ENCODE peak calls at places on chromosomes 11 and 22, in five cellular contexts. Q is adrenal gland, C is breast epithelium, B is epithelial cell of esophagus, H is chondrocyte. R is an unnamed sample.

GRCh38 chr11:120904116-120904515 is 119.8 kb upstream of the TBCEL start:
- DNase-seq in Q (no peak), C (no peak), B (peak), H (no peak), R (no peak)

GRCh38 chr11:46682773-46683752 is 17.4 kb downstream of the ARHGAP1 start:
- DNase-seq in Q (peak), C (no peak), B (peak), H (no peak), R (no peak)

GRCh38 chr22:50600967-50601668 is 525 bp downstream of the MAPK8IP2 start:
- DNase-seq in Q (peak), C (no peak), B (no peak), H (no peak), R (no peak)

GRCh38 chr11:62934496-62934785 is 13.3 kb upstream of the CHRM1 start:
- DNase-seq in Q (no peak), C (no peak), B (no peak), H (no peak), R (no peak)

GRCh38 chr22:26041931-26042330 is 127.3 kb upstream of the SEZ6L start:
- DNase-seq in Q (no peak), C (no peak), B (no peak), H (no peak), R (no peak)

GRCh38 chr11:2074266-2074825 is 64.8 kb downstream of the IGF2 start:
- DNase-seq in Q (peak), C (no peak), B (peak), H (no peak), R (no peak)

GRCh38 chr11:123219066-123219697 is 24.1 kb upstream of the CLMP start:
- DNase-seq in Q (no peak), C (no peak), B (no peak), H (no peak), R (no peak)

GRCh38 chr11:72141066-72141465 is 5.5 kb downstream of the FOLR3 start:
- DNase-seq in Q (no peak), C (no peak), B (peak), H (no peak), R (no peak)

GRCh38 chr11:24617856-24618255 is 121.0 kb downstream of the LUZP2 start:
- DNase-seq in Q (no peak), C (no peak), B (peak), H (no peak), R (no peak)

GRCh38 chr11:68847395-68847794 is 5.7 kb upstream of the CPT1A start:
- DNase-seq in Q (no peak), C (no peak), B (no peak), H (peak), R (no peak)

GRCh38 chr11:126308271-126308671 is 4.4 kb downstream of the DCPS start:
- DNase-seq in Q (peak), C (no peak), B (no peak), H (no peak), R (no peak)

GRCh38 chr11:128942807-128943430 is at the start of gene TP53AIP1:
- DNase-seq in Q (no peak), C (no peak), B (peak), H (no peak), R (no peak)

GRCh38 chr11:119310682-119311052 is 6.3 kb downstream of the MCAM start:
- DNase-seq in Q (no peak), C (peak), B (peak), H (no peak), R (no peak)

GRCh38 chr22:43481528-43482309 is 69.9 kb downstream of the MPPED1 start:
- DNase-seq in Q (no peak), C (no peak), B (no peak), H (no peak), R (no peak)
- TF ChIP-seq CTCF in Q (no peak), C (no peak), B (peak), H (no peak), R (peak)

GRCh38 chr11:64006468-64006867 is 20.2 kb downstream of the OTUB1 start:
- DNase-seq in Q (no peak), C (no peak), B (no peak), H (no peak), R (no peak)

GRCh38 chr11:64007160-64007628 is 21.0 kb downstream of the OTUB1 start:
- DNase-seq in Q (no peak), C (no peak), B (no peak), H (no peak), R (no peak)

GRCh38 chr11:64009234-64009633 is 23.0 kb downstream of the OTUB1 start:
- DNase-seq in Q (no peak), C (no peak), B (no peak), H (no peak), R (no peak)

GRCh38 chr11:64008283-64008931 is 22.2 kb downstream of the OTUB1 start:
- DNase-seq in Q (no peak), C (no peak), B (no peak), H (peak), R (no peak)

DNA sequence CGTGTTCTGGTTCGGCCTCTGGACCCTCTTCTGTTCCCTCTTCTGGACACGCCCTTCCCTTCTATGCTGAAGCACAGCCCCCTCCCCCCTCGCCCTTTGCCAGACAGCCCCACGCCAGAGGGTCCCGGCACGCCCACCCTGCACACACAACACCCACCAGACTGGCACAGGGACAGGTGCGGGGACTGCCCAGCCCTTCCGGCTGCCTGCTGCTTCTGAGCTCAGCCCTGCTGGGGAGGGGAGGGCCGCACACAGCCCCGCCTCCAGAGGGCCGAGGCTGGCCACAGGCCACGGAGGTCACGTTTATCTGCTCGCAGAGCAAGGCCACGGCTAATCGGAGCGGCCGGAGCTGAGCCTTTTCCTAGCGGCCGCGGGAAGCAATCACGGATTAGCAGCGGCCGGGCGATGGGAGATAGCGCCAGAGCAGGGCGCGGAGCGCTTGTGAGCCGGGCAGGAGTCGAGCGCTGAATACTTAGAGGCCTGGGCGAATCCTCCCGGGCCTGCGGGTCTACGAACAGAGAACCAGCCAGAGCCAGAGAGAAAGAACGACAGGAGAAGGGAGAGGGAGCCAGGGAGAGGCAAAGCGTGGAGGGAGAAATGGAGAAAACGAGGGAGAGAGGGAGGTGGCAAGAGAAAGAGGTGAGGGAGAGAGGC is 21.5 kb downstream of the OTUB1 start:
- DNase-seq in Q (peak), C (no peak), B (peak), H (peak), R (peak)
- TF ChIP-seq CTCF in Q (peak), C (no peak), B (no peak), H (peak), R (peak)

DNA sequence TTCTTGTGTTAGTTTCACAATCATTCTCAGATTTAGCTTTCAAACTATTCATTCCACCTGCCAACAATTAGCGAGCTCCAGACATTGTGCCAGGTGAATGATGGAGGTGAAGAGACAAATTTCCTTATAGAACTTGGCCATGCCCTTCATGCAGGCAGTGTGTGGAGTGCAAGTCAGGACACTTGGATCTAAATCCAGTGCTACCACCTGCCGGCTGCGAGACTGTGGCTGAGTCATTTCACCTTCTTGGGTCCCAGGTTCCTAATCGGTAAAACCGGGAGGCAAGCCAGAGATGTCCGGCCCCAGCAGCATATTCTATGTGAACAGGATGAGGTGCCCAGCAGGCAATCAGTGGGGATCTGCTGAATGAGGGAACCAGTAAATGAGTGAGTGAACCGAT is 18.6 kb upstream of the EHF start:
- DNase-seq in Q (no peak), C (no peak), B (peak), H (no peak), R (no peak)
- TF ChIP-seq CTCF in Q (no peak), C (no peak), B (no peak), H (no peak), R (no peak)

GRCh38 chr22:37930952-37931440 is 22.4 kb downstream of the C22orf23 start:
- DNase-seq in Q (no peak), C (no peak), B (no peak), H (no peak), R (no peak)

GRCh38 chr22:37932821-37933578 is 20.4 kb downstream of the C22orf23 start:
- DNase-seq in Q (no peak), C (no peak), B (peak), H (peak), R (no peak)

GRCh38 chr22:37931893-37932389 is 21.5 kb downstream of the C22orf23 start:
- DNase-seq in Q (no peak), C (no peak), B (no peak), H (no peak), R (no peak)

GRCh38 chr22:37932401-37932800 is 21.0 kb downstream of the C22orf23 start:
- DNase-seq in Q (no peak), C (no peak), B (no peak), H (no peak), R (no peak)

DNA sequence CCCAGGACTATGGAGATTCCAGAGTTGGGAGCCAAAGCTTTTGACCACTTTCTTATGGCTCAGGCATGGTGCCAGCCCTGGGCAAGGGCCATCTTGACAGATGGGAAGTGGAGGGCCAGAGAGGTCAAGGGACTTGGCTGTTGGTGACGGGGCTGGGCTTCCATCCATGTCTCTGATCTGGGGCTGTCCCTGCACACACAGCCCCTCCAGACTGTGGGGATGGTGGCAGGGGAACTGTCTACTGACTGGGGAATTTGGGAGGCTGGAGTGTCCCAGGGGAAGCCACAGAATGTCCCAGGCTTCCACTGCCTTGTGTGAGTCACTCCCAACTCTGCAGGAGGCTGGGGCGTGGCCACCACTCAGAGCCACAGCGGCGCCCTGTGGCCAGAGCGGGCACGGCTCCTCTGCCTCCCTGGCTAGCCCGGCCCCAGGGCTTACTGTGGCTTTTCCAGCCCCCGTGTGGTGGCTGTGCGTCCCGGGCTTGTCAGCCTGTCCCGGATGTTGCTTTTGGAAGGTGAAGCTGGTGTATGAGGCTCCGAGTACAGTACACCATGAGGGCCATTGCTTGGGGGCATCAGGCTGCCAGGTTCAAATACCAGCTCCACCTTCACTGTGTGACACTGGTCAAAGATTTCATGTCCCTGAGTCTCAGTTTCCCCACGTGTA is 19.6 kb downstream of the C22orf23 start:
- DNase-seq in Q (peak), C (peak), B (peak), H (peak), R (peak)
- TF ChIP-seq CTCF in Q (peak), C (peak), B (peak), H (peak), R (peak)